ENCODE peak calls at places on chromosomes 7 and 10, in six cellular contexts. One of them, this sample, is unnamed.

GRCh38 chr7:94420321-94420720 is 25.6 kb downstream of the COL1A2 start:
- DNase-seq in heart right ventricle: no peak
- DNase-seq in T follicular helper cell: no peak
- DNase-seq in cardiac muscle cell: peak; percentile 36
- DNase-seq in activated T-helper 1 cell treated with anti-CD3 and anti-CD28 coated beads, Interleukin-2, amount 50 U/mL, for 16 hours: no peak
- DNase-seq in naive thymus-derived CD4-positive, alpha-beta T cell: no peak
- DNase-seq in this sample: no peak

GRCh38 chr10:104447899-104448298 is 94.3 kb downstream of the CFAP58 start:
- DNase-seq in T follicular helper cell: no peak
- DNase-seq in naive thymus-derived CD4-positive, alpha-beta T cell: no peak
- DNase-seq in heart right ventricle: no peak
- DNase-seq in activated T-helper 1 cell treated with anti-CD3 and anti-CD28 coated beads, Interleukin-2, amount 50 U/mL, for 16 hours: no peak
- DNase-seq in cardiac muscle cell: no peak
- DNase-seq in this sample: no peak

GRCh38 chr7:130409067-130409721 is 28.9 kb downstream of the CPA1 start:
- DNase-seq in activated T-helper 1 cell treated with anti-CD3 and anti-CD28 coated beads, Interleukin-2, amount 50 U/mL, for 16 hours: no peak
- DNase-seq in naive thymus-derived CD4-positive, alpha-beta T cell: no peak
- DNase-seq in heart right ventricle: no peak
- DNase-seq in T follicular helper cell: no peak
- DNase-seq in cardiac muscle cell: peak; percentile 53
- DNase-seq in this sample: no peak

GRCh38 chr7:151429555-151430331 is 10.2 kb downstream of the CRYGN start:
- DNase-seq in heart right ventricle: no peak
- DNase-seq in T follicular helper cell: peak; percentile 52
- DNase-seq in cardiac muscle cell: peak; percentile 45
- DNase-seq in naive thymus-derived CD4-positive, alpha-beta T cell: peak; percentile 87
- DNase-seq in activated T-helper 1 cell treated with anti-CD3 and anti-CD28 coated beads, Interleukin-2, amount 50 U/mL, for 16 hours: peak; percentile 22
- DNase-seq in this sample: peak; percentile 37

GRCh38 chr7:20407585-20408466 is 77.1 kb downstream of the ITGB8 start:
- DNase-seq in activated T-helper 1 cell treated with anti-CD3 and anti-CD28 coated beads, Interleukin-2, amount 50 U/mL, for 16 hours: no peak
- DNase-seq in naive thymus-derived CD4-positive, alpha-beta T cell: no peak
- DNase-seq in T follicular helper cell: no peak
- DNase-seq in cardiac muscle cell: peak; percentile 85
- DNase-seq in heart right ventricle: peak; percentile 69
- DNase-seq in this sample: no peak

GRCh38 chr10:29588640-29589421 is 45.9 kb downstream of the SVIL start:
- DNase-seq in T follicular helper cell: no peak
- DNase-seq in cardiac muscle cell: peak; percentile 56
- DNase-seq in naive thymus-derived CD4-positive, alpha-beta T cell: no peak
- DNase-seq in heart right ventricle: no peak
- DNase-seq in activated T-helper 1 cell treated with anti-CD3 and anti-CD28 coated beads, Interleukin-2, amount 50 U/mL, for 16 hours: no peak
- DNase-seq in this sample: no peak

GRCh38 chr7:102925962-102926825 is 13.4 kb downstream of the LRRC17 start:
- DNase-seq in heart right ventricle: no peak
- DNase-seq in cardiac muscle cell: no peak
- DNase-seq in naive thymus-derived CD4-positive, alpha-beta T cell: no peak
- DNase-seq in T follicular helper cell: no peak
- DNase-seq in activated T-helper 1 cell treated with anti-CD3 and anti-CD28 coated beads, Interleukin-2, amount 50 U/mL, for 16 hours: no peak
- DNase-seq in this sample: no peak

GRCh38 chr7:18459846-18460245 is 35.7 kb upstream of the HDAC9 start:
- DNase-seq in activated T-helper 1 cell treated with anti-CD3 and anti-CD28 coated beads, Interleukin-2, amount 50 U/mL, for 16 hours: no peak
- DNase-seq in T follicular helper cell: no peak
- DNase-seq in heart right ventricle: no peak
- DNase-seq in cardiac muscle cell: no peak
- DNase-seq in naive thymus-derived CD4-positive, alpha-beta T cell: no peak
- DNase-seq in this sample: no peak

GRCh38 chr10:110471566-110472139 is 26.1 kb upstream of the DUSP5 start:
- DNase-seq in activated T-helper 1 cell treated with anti-CD3 and anti-CD28 coated beads, Interleukin-2, amount 50 U/mL, for 16 hours: no peak
- DNase-seq in cardiac muscle cell: peak; percentile 57
- DNase-seq in T follicular helper cell: no peak
- DNase-seq in heart right ventricle: no peak
- DNase-seq in naive thymus-derived CD4-positive, alpha-beta T cell: no peak
- DNase-seq in this sample: no peak

GRCh38 chr7:121156825-121157224 is 168.3 kb downstream of the CPED1 start:
- DNase-seq in activated T-helper 1 cell treated with anti-CD3 and anti-CD28 coated beads, Interleukin-2, amount 50 U/mL, for 16 hours: no peak
- DNase-seq in T follicular helper cell: no peak
- DNase-seq in cardiac muscle cell: no peak
- DNase-seq in heart right ventricle: no peak
- DNase-seq in naive thymus-derived CD4-positive, alpha-beta T cell: no peak
- DNase-seq in this sample: no peak

GRCh38 chr10:25933653-25934608 is at the start of gene MYO3A:
- DNase-seq in T follicular helper cell: no peak
- DNase-seq in naive thymus-derived CD4-positive, alpha-beta T cell: no peak
- DNase-seq in activated T-helper 1 cell treated with anti-CD3 and anti-CD28 coated beads, Interleukin-2, amount 50 U/mL, for 16 hours: no peak
- DNase-seq in heart right ventricle: peak; percentile 10
- DNase-seq in cardiac muscle cell: peak; percentile 5
- DNase-seq in this sample: no peak

GRCh38 chr10:77355844-77356243 is 281.8 kb downstream of the KCNMA1 start:
- DNase-seq in cardiac muscle cell: peak; percentile 31
- DNase-seq in activated T-helper 1 cell treated with anti-CD3 and anti-CD28 coated beads, Interleukin-2, amount 50 U/mL, for 16 hours: no peak
- DNase-seq in naive thymus-derived CD4-positive, alpha-beta T cell: no peak
- DNase-seq in T follicular helper cell: no peak
- DNase-seq in heart right ventricle: no peak
- DNase-seq in this sample: no peak

GRCh38 chr10:14282271-14282670 is 48.5 kb downstream of the FRMD4A start:
- DNase-seq in heart right ventricle: no peak
- DNase-seq in cardiac muscle cell: no peak
- DNase-seq in T follicular helper cell: no peak
- DNase-seq in activated T-helper 1 cell treated with anti-CD3 and anti-CD28 coated beads, Interleukin-2, amount 50 U/mL, for 16 hours: no peak
- DNase-seq in naive thymus-derived CD4-positive, alpha-beta T cell: no peak
- DNase-seq in this sample: no peak

GRCh38 chr10:6218692-6219493 is 16.2 kb downstream of the PFKFB3 start:
- DNase-seq in activated T-helper 1 cell treated with anti-CD3 and anti-CD28 coated beads, Interleukin-2, amount 50 U/mL, for 16 hours: no peak
- DNase-seq in heart right ventricle: no peak
- DNase-seq in T follicular helper cell: no peak
- DNase-seq in naive thymus-derived CD4-positive, alpha-beta T cell: no peak
- DNase-seq in cardiac muscle cell: peak; percentile 76
- DNase-seq in this sample: no peak

GRCh38 chr7:147852833-147853232 is 737.7 kb upstream of the C7orf33 start:
- DNase-seq in heart right ventricle: no peak
- DNase-seq in cardiac muscle cell: no peak
- DNase-seq in T follicular helper cell: no peak
- DNase-seq in naive thymus-derived CD4-positive, alpha-beta T cell: no peak
- DNase-seq in activated T-helper 1 cell treated with anti-CD3 and anti-CD28 coated beads, Interleukin-2, amount 50 U/mL, for 16 hours: no peak
- DNase-seq in this sample: no peak

GRCh38 chr7:30478349-30479228 is at the start of gene NOD1:
- DNase-seq in naive thymus-derived CD4-positive, alpha-beta T cell: peak; percentile 68
- DNase-seq in T follicular helper cell: peak; percentile 45
- DNase-seq in heart right ventricle: peak; percentile 85
- DNase-seq in activated T-helper 1 cell treated with anti-CD3 and anti-CD28 coated beads, Interleukin-2, amount 50 U/mL, for 16 hours: peak; percentile 31
- DNase-seq in cardiac muscle cell: peak; percentile 82
- DNase-seq in this sample: peak; percentile 54

GRCh38 chr10:103231047-103231551 is 14.6 kb upstream of the RPEL1 start:
- DNase-seq in heart right ventricle: no peak
- DNase-seq in cardiac muscle cell: peak; percentile 97
- DNase-seq in naive thymus-derived CD4-positive, alpha-beta T cell: no peak
- DNase-seq in T follicular helper cell: no peak
- DNase-seq in activated T-helper 1 cell treated with anti-CD3 and anti-CD28 coated beads, Interleukin-2, amount 50 U/mL, for 16 hours: no peak
- DNase-seq in this sample: no peak

GRCh38 chr7:99643464-99643863 is 26.7 kb downstream of the ZSCAN25 start:
- DNase-seq in cardiac muscle cell: no peak
- DNase-seq in T follicular helper cell: no peak
- DNase-seq in naive thymus-derived CD4-positive, alpha-beta T cell: no peak
- DNase-seq in activated T-helper 1 cell treated with anti-CD3 and anti-CD28 coated beads, Interleukin-2, amount 50 U/mL, for 16 hours: no peak
- DNase-seq in heart right ventricle: no peak
- DNase-seq in this sample: no peak

GRCh38 chr7:29866490-29866930 is 60.2 kb downstream of the WIPF3 start:
- DNase-seq in cardiac muscle cell: peak; percentile 91
- DNase-seq in T follicular helper cell: no peak
- DNase-seq in activated T-helper 1 cell treated with anti-CD3 and anti-CD28 coated beads, Interleukin-2, amount 50 U/mL, for 16 hours: no peak
- DNase-seq in heart right ventricle: peak; percentile 40
- DNase-seq in naive thymus-derived CD4-positive, alpha-beta T cell: no peak
- DNase-seq in this sample: no peak

GRCh38 chr10:71218833-71219120 is 6.4 kb downstream of the UNC5B start:
- DNase-seq in cardiac muscle cell: no peak
- DNase-seq in heart right ventricle: no peak
- DNase-seq in activated T-helper 1 cell treated with anti-CD3 and anti-CD28 coated beads, Interleukin-2, amount 50 U/mL, for 16 hours: no peak
- DNase-seq in T follicular helper cell: no peak
- DNase-seq in naive thymus-derived CD4-positive, alpha-beta T cell: no peak
- DNase-seq in this sample: no peak

GRCh38 chr7:38007096-38007495 is 86.7 kb downstream of the EPDR1 start:
- DNase-seq in activated T-helper 1 cell treated with anti-CD3 and anti-CD28 coated beads, Interleukin-2, amount 50 U/mL, for 16 hours: no peak
- DNase-seq in heart right ventricle: no peak
- DNase-seq in cardiac muscle cell: no peak
- DNase-seq in naive thymus-derived CD4-positive, alpha-beta T cell: no peak
- DNase-seq in T follicular helper cell: no peak
- DNase-seq in this sample: no peak

GRCh38 chr10:96833220-96834001 is 1.3 kb downstream of the LCOR start:
- DNase-seq in heart right ventricle: no peak
- DNase-seq in naive thymus-derived CD4-positive, alpha-beta T cell: no peak
- DNase-seq in cardiac muscle cell: peak; percentile 47
- DNase-seq in activated T-helper 1 cell treated with anti-CD3 and anti-CD28 coated beads, Interleukin-2, amount 50 U/mL, for 16 hours: no peak
- DNase-seq in T follicular helper cell: no peak
- DNase-seq in this sample: no peak

GRCh38 chr7:42274052-42274451 is 37.0 kb upstream of the GLI3 start:
- DNase-seq in cardiac muscle cell: peak; percentile 79
- DNase-seq in activated T-helper 1 cell treated with anti-CD3 and anti-CD28 coated beads, Interleukin-2, amount 50 U/mL, for 16 hours: no peak
- DNase-seq in naive thymus-derived CD4-positive, alpha-beta T cell: no peak
- DNase-seq in T follicular helper cell: no peak
- DNase-seq in heart right ventricle: no peak
- DNase-seq in this sample: no peak

GRCh38 chr7:148715027-148715426 is 16.3 kb downstream of the CUL1 start:
- DNase-seq in activated T-helper 1 cell treated with anti-CD3 and anti-CD28 coated beads, Interleukin-2, amount 50 U/mL, for 16 hours: no peak
- DNase-seq in naive thymus-derived CD4-positive, alpha-beta T cell: no peak
- DNase-seq in cardiac muscle cell: no peak
- DNase-seq in heart right ventricle: no peak
- DNase-seq in T follicular helper cell: no peak
- DNase-seq in this sample: no peak

GRCh38 chr7:50207682-50208255 is 96.7 kb upstream of the IKZF1 start:
- DNase-seq in naive thymus-derived CD4-positive, alpha-beta T cell: no peak
- DNase-seq in T follicular helper cell: no peak
- DNase-seq in cardiac muscle cell: no peak
- DNase-seq in activated T-helper 1 cell treated with anti-CD3 and anti-CD28 coated beads, Interleukin-2, amount 50 U/mL, for 16 hours: no peak
- DNase-seq in heart right ventricle: no peak
- DNase-seq in this sample: no peak

GRCh38 chr10:7945469-7946187 is 108.9 kb upstream of the GATA3 start:
- DNase-seq in naive thymus-derived CD4-positive, alpha-beta T cell: no peak
- DNase-seq in T follicular helper cell: no peak
- DNase-seq in activated T-helper 1 cell treated with anti-CD3 and anti-CD28 coated beads, Interleukin-2, amount 50 U/mL, for 16 hours: no peak
- DNase-seq in heart right ventricle: no peak
- DNase-seq in cardiac muscle cell: no peak
- DNase-seq in this sample: no peak

GRCh38 chr10:72693599-72693915 is 1.6 kb downstream of the MCU start:
- DNase-seq in T follicular helper cell: no peak
- DNase-seq in heart right ventricle: no peak
- DNase-seq in cardiac muscle cell: peak; percentile 26
- DNase-seq in naive thymus-derived CD4-positive, alpha-beta T cell: no peak
- DNase-seq in activated T-helper 1 cell treated with anti-CD3 and anti-CD28 coated beads, Interleukin-2, amount 50 U/mL, for 16 hours: no peak
- DNase-seq in this sample: no peak

GRCh38 chr7:102978280-102978679 is 65.5 kb downstream of the LRRC17 start:
- DNase-seq in heart right ventricle: peak; percentile 21
- DNase-seq in activated T-helper 1 cell treated with anti-CD3 and anti-CD28 coated beads, Interleukin-2, amount 50 U/mL, for 16 hours: no peak
- DNase-seq in naive thymus-derived CD4-positive, alpha-beta T cell: no peak
- DNase-seq in T follicular helper cell: no peak
- DNase-seq in cardiac muscle cell: peak; percentile 90
- DNase-seq in this sample: no peak

GRCh38 chr10:79185067-79185774 is 116.5 kb downstream of the ZMIZ1 start:
- DNase-seq in naive thymus-derived CD4-positive, alpha-beta T cell: no peak
- DNase-seq in cardiac muscle cell: no peak
- DNase-seq in T follicular helper cell: no peak
- DNase-seq in activated T-helper 1 cell treated with anti-CD3 and anti-CD28 coated beads, Interleukin-2, amount 50 U/mL, for 16 hours: no peak
- DNase-seq in heart right ventricle: no peak
- DNase-seq in this sample: no peak

GRCh38 chr7:44144968-44145418 is 3.9 kb upstream of the MYL7 start:
- DNase-seq in T follicular helper cell: no peak
- DNase-seq in cardiac muscle cell: no peak
- DNase-seq in activated T-helper 1 cell treated with anti-CD3 and anti-CD28 coated beads, Interleukin-2, amount 50 U/mL, for 16 hours: no peak
- DNase-seq in naive thymus-derived CD4-positive, alpha-beta T cell: no peak
- DNase-seq in heart right ventricle: no peak
- DNase-seq in this sample: no peak

GRCh38 chr7:151891753-151892152 is 14.8 kb upstream of the PRKAG2 start:
- DNase-seq in naive thymus-derived CD4-positive, alpha-beta T cell: no peak
- DNase-seq in T follicular helper cell: no peak
- DNase-seq in cardiac muscle cell: no peak
- DNase-seq in activated T-helper 1 cell treated with anti-CD3 and anti-CD28 coated beads, Interleukin-2, amount 50 U/mL, for 16 hours: no peak
- DNase-seq in heart right ventricle: no peak
- DNase-seq in this sample: no peak

GRCh38 chr10:6037422-6037821 is 24.7 kb downstream of the IL2RA start:
- DNase-seq in heart right ventricle: no peak
- DNase-seq in activated T-helper 1 cell treated with anti-CD3 and anti-CD28 coated beads, Interleukin-2, amount 50 U/mL, for 16 hours: no peak
- DNase-seq in T follicular helper cell: no peak
- DNase-seq in cardiac muscle cell: no peak
- DNase-seq in naive thymus-derived CD4-positive, alpha-beta T cell: no peak
- DNase-seq in this sample: no peak

GRCh38 chr10:80158598-80159127 is 26.1 kb downstream of the PLAC9 start:
- DNase-seq in cardiac muscle cell: peak; percentile 99
- DNase-seq in naive thymus-derived CD4-positive, alpha-beta T cell: no peak
- DNase-seq in T follicular helper cell: no peak
- DNase-seq in heart right ventricle: peak; percentile 84
- DNase-seq in activated T-helper 1 cell treated with anti-CD3 and anti-CD28 coated beads, Interleukin-2, amount 50 U/mL, for 16 hours: no peak
- DNase-seq in this sample: no peak

GRCh38 chr10:118914626-118915025 is 114.9 kb upstream of the NANOS1 start:
- DNase-seq in naive thymus-derived CD4-positive, alpha-beta T cell: no peak
- DNase-seq in T follicular helper cell: no peak
- DNase-seq in cardiac muscle cell: no peak
- DNase-seq in heart right ventricle: no peak
- DNase-seq in activated T-helper 1 cell treated with anti-CD3 and anti-CD28 coated beads, Interleukin-2, amount 50 U/mL, for 16 hours: no peak
- DNase-seq in this sample: no peak

GRCh38 chr7:154953006-154953684 is 49.8 kb downstream of the PAXIP1 start:
- DNase-seq in activated T-helper 1 cell treated with anti-CD3 and anti-CD28 coated beads, Interleukin-2, amount 50 U/mL, for 16 hours: peak; percentile 57
- DNase-seq in T follicular helper cell: peak; percentile 58
- DNase-seq in naive thymus-derived CD4-positive, alpha-beta T cell: peak; percentile 59
- DNase-seq in cardiac muscle cell: peak; percentile 47
- DNase-seq in heart right ventricle: peak; percentile 54
- DNase-seq in this sample: peak; percentile 39

GRCh38 chr10:63700209-63700934 is 179.2 kb downstream of the REEP3 start:
- DNase-seq in naive thymus-derived CD4-positive, alpha-beta T cell: no peak
- DNase-seq in activated T-helper 1 cell treated with anti-CD3 and anti-CD28 coated beads, Interleukin-2, amount 50 U/mL, for 16 hours: no peak
- DNase-seq in cardiac muscle cell: peak; percentile 93
- DNase-seq in heart right ventricle: no peak
- DNase-seq in T follicular helper cell: no peak
- DNase-seq in this sample: no peak

GRCh38 chr7:30285067-30285530 is 702 bp downstream of the ZNRF2 start:
- DNase-seq in heart right ventricle: no peak
- DNase-seq in activated T-helper 1 cell treated with anti-CD3 and anti-CD28 coated beads, Interleukin-2, amount 50 U/mL, for 16 hours: peak; percentile 5
- DNase-seq in cardiac muscle cell: peak; percentile 52
- DNase-seq in T follicular helper cell: peak; percentile 14
- DNase-seq in naive thymus-derived CD4-positive, alpha-beta T cell: peak; percentile 48
- DNase-seq in this sample: no peak

GRCh38 chr10:73044378-73045285 is 52.0 kb downstream of the P4HA1 start:
- DNase-seq in heart right ventricle: no peak
- DNase-seq in T follicular helper cell: no peak
- DNase-seq in naive thymus-derived CD4-positive, alpha-beta T cell: no peak
- DNase-seq in cardiac muscle cell: peak; percentile 88
- DNase-seq in activated T-helper 1 cell treated with anti-CD3 and anti-CD28 coated beads, Interleukin-2, amount 50 U/mL, for 16 hours: no peak
- DNase-seq in this sample: no peak

GRCh38 chr7:41955475-41956243 is 252.8 kb upstream of the INHBA start:
- DNase-seq in heart right ventricle: peak; percentile 91
- DNase-seq in naive thymus-derived CD4-positive, alpha-beta T cell: no peak
- DNase-seq in cardiac muscle cell: peak; percentile 100
- DNase-seq in T follicular helper cell: no peak
- DNase-seq in activated T-helper 1 cell treated with anti-CD3 and anti-CD28 coated beads, Interleukin-2, amount 50 U/mL, for 16 hours: no peak
- DNase-seq in this sample: no peak